ENCODE peak calls at places on chromosomes 12 and 14, in seven cellular contexts. Q, H, M, G, Z, T and F are unnamed samples.
A peak's percentile ranks its signal among the peaks of the same experiment; 100 is the strongest.

GRCh38 chr12:82357845-82358199 is 365 bp downstream of the CCDC59 start:
- DNase-seq in Q (no peak), H (peak; percentile 8), M (no peak), G (no peak), Z (no peak), T (no peak), F (no peak)

GRCh38 chr12:26046203-26046602 is 78.6 kb downstream of the BHLHE41 start:
- DNase-seq in Q (no peak), H (no peak), M (no peak), G (no peak), Z (no peak), T (no peak), F (no peak)

GRCh38 chr12:88866881-88867280 is 286.6 kb upstream of the KITLG start:
- DNase-seq in Q (no peak), H (no peak), M (no peak), G (no peak), Z (no peak), T (no peak), F (no peak)

GRCh38 chr12:130552483-130552996 is 163.6 kb downstream of the RIMBP2 start:
- DNase-seq in Q (no peak), H (peak; percentile 30), M (no peak), G (no peak), Z (no peak), T (no peak), F (no peak)

GRCh38 chr12:108302034-108302433 is 37.1 kb downstream of the CMKLR1 start:
- DNase-seq in Q (no peak), H (no peak), M (no peak), G (no peak), Z (no peak), T (no peak), F (no peak)

GRCh38 chr14:51869426-51870113 is 9.2 kb downstream of the GNG2 start:
- DNase-seq in Q (no peak), H (no peak), M (no peak), G (no peak), Z (no peak), T (no peak), F (no peak)

GRCh38 chr14:101588990-101589389 is 27.7 kb downstream of the DIO3 start:
- DNase-seq in Q (no peak), H (no peak), M (no peak), G (no peak), Z (no peak), T (peak; percentile 21), F (no peak)

GRCh38 chr14:21210023-21210422 is 54.2 kb upstream of the OR5AU1 start:
- DNase-seq in Q (no peak), H (no peak), M (no peak), G (no peak), Z (no peak), T (no peak), F (no peak)

GRCh38 chr12:106032141-106032925 is 106.4 kb downstream of the NUAK1 start:
- DNase-seq in Q (no peak), H (no peak), M (no peak), G (no peak), Z (no peak), T (no peak), F (no peak)

GRCh38 chr14:98725676-98726075 is 546.3 kb downstream of the BCL11B start:
- DNase-seq in Q (no peak), H (no peak), M (no peak), G (no peak), Z (no peak), T (no peak), F (no peak)

GRCh38 chr12:130879781-130880389 is 8.0 kb downstream of the RAN start:
- DNase-seq in Q (no peak), H (no peak), M (no peak), G (no peak), Z (no peak), T (no peak), F (no peak)

GRCh38 chr12:6336079-6336858 is 5.6 kb downstream of the TNFRSF1A start:
- DNase-seq in Q (peak; percentile 97), H (peak; percentile 97), M (peak; percentile 95), G (peak; percentile 79), Z (peak; percentile 96), T (peak; percentile 98), F (peak; percentile 96)

GRCh38 chr12:1056390-1056789 is 65.4 kb downstream of the ERC1 start:
- DNase-seq in Q (no peak), H (no peak), M (no peak), G (no peak), Z (no peak), T (no peak), F (peak; percentile 35)

GRCh38 chr12:9794484-9795063 is 32.7 kb upstream of the KLRF1 start:
- DNase-seq in Q (no peak), H (no peak), M (no peak), G (no peak), Z (no peak), T (no peak), F (no peak)

GRCh38 chr12:64332938-64333337 is 57.6 kb downstream of the C12orf56 start:
- DNase-seq in Q (no peak), H (no peak), M (no peak), G (no peak), Z (no peak), T (no peak), F (no peak)

GRCh38 chr12:132227782-132228417 is 83.6 kb downstream of the NOC4L start:
- DNase-seq in Q (no peak), H (no peak), M (no peak), G (no peak), Z (no peak), T (no peak), F (no peak)

GRCh38 chr12:70626180-70626579 is 11.0 kb downstream of the PTPRB start:
- DNase-seq in Q (no peak), H (no peak), M (no peak), G (no peak), Z (no peak), T (no peak), F (no peak)

GRCh38 chr14:68143341-68143807 is 323.8 kb downstream of the RAD51B start:
- DNase-seq in Q (peak; percentile 58), H (peak; percentile 27), M (peak; percentile 79), G (peak; percentile 43), Z (peak; percentile 80), T (peak; percentile 91), F (no peak)

GRCh38 chr12:32483499-32483898 is 84.1 kb downstream of the FGD4 start:
- DNase-seq in Q (no peak), H (no peak), M (no peak), G (no peak), Z (peak; percentile 25), T (no peak), F (no peak)

GRCh38 chr12:32486158-32486557 is 86.8 kb downstream of the FGD4 start:
- DNase-seq in Q (no peak), H (no peak), M (no peak), G (no peak), Z (no peak), T (no peak), F (no peak)

GRCh38 chr12:32478858-32479257 is 79.5 kb downstream of the FGD4 start:
- DNase-seq in Q (no peak), H (no peak), M (no peak), G (no peak), Z (no peak), T (no peak), F (no peak)

GRCh38 chr12:32483993-32484392 is 84.6 kb downstream of the FGD4 start:
- DNase-seq in Q (no peak), H (no peak), M (no peak), G (no peak), Z (no peak), T (no peak), F (no peak)

DNA sequence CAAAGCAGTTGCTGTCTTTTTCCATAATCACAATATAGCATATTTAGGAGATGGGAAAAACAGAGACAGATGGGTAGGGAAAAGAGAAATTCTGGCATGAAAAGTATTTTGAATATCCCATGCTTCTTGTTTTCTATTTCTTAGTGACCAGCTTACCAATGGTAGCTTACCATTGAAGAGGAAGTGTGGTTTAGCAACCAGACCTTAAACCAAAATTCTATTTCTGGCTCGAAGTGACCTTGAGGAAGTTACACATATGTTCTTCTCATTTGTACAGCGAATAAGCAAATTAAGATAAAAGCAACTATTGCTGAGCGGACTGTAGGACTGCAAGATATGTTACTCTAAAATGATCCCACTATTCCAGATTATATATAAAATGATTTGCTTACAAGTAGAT is 82.9 kb downstream of the FGD4 start:
- DNase-seq in Q (no peak), H (no peak), M (no peak), G (no peak), Z (no peak), T (no peak), F (no peak)
- H3K4me3 ChIP-seq in Q (no peak overlapping the region), H (no peak overlapping the region), M (no peak overlapping the region), G (no peak overlapping the region), Z (no peak overlapping the region), T (no peak overlapping the region), F (no peak overlapping the region)

GRCh38 chr12:110246690-110247339 is 34.2 kb upstream of the ATP2A2 start:
- DNase-seq in Q (no peak), H (no peak), M (no peak), G (no peak), Z (peak; percentile 80), T (peak; percentile 66), F (no peak)
- H3K27ac ChIP-seq in Q (peak overlapping the region; percentile 84), H (peak overlapping the region; percentile 97), M (peak overlapping the region; percentile 91), G (peak overlapping the region; percentile 23), Z (peak overlapping the region; percentile 89), T (peak overlapping the region; percentile 91), F (no peak overlapping the region)

GRCh38 chr14:73236752-73237218 is 521 bp upstream of the PAPLN start:
- DNase-seq in Q (no peak), H (no peak), M (no peak), G (no peak), Z (no peak), T (no peak), F (no peak)

GRCh38 chr14:73237219-73237785 is at the start of gene PAPLN:
- DNase-seq in Q (no peak), H (peak; percentile 62), M (peak; percentile 65), G (no peak), Z (no peak), T (peak; percentile 81), F (no peak)

GRCh38 chr14:73238262-73238852 is 1.1 kb downstream of the PAPLN start:
- DNase-seq in Q (no peak), H (peak; percentile 28), M (no peak), G (no peak), Z (no peak), T (no peak), F (no peak)

GRCh38 chr14:73238941-73239340 is 1.6 kb downstream of the PAPLN start:
- DNase-seq in Q (no peak), H (no peak), M (no peak), G (no peak), Z (no peak), T (no peak), F (no peak)

DNA sequence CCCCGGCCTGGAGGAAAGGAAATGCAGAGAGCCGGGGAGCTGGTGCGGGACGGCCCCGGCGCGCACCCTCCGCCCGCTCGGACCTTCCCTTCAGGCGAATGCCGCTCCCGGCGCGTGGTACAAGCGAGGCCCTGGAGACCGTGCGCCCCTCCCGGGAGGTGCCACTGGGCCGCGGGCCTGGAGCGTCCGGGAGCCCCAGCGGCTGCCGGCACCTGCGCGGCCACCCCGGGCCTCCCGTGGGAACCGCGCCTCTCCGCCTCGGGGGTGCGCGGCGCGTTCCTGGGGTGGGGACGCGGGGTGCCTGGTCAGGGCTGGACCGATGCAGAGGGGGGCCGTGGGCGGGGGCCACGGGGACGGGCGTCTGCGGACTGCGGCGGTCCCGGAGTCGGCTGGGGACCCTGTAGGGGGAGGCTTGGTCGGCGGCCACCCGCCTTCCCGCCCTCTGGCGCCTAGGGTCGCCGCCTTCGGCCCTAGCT is 518 bp downstream of the PAPLN start:
- DNase-seq in Q (no peak), H (peak; percentile 41), M (no peak), G (no peak), Z (no peak), T (no peak), F (no peak)
- H3K27me3 ChIP-seq in Q (no peaks in the 10 kb centered on the region), H (peaks cover 32% of the 10 kb centered on the region), M (peaks cover 22% of the 10 kb centered on the region), G (peaks cover 21% of the 10 kb centered on the region), Z (peaks cover 53% of the 10 kb centered on the region), T (no peaks in the 10 kb centered on the region), F (peaks cover 13% of the 10 kb centered on the region)

GRCh38 chr14:26598672-26599131 is 869 bp upstream of the NOVA1 start:
- DNase-seq in Q (no peak), H (no peak), M (peak; percentile 18), G (no peak), Z (no peak), T (no peak), F (no peak)
- H3K4me3 ChIP-seq in Q (peak overlapping the region; percentile 29), H (peak overlapping the region; percentile 95), M (peak overlapping the region; percentile 57), G (peak overlapping the region; percentile 75), Z (peak overlapping the region; percentile 59), T (peak overlapping the region; percentile 95), F (peak overlapping the region; percentile 72)